ENCODE peak calls at places on chromosomes 7 and 10, in six cellular contexts. Z is left ventricle myocardium inferior, O is Panc1, A is aorta, F is SJSA1, H is esophagus squamous epithelium. C is an unnamed sample.

GRCh38 chr7:105760549-105761447 is 115.6 kb downstream of the ATXN7L1 start:
- DNase-seq in Z (no peak), O (no peak), A (no peak), F (peak), H (no peak), C (no peak)

GRCh38 chr7:11751315-11751714 is 80.7 kb downstream of the THSD7A start:
- DNase-seq in Z (no peak), O (no peak), A (no peak), F (no peak), H (no peak), C (no peak)

GRCh38 chr7:14858866-14859265 is 43.7 kb downstream of the DGKB start:
- DNase-seq in Z (no peak), O (no peak), A (no peak), F (no peak), H (no peak), C (no peak)

GRCh38 chr7:136142583-136142982 is 165.4 kb upstream of the MTPN start:
- DNase-seq in Z (no peak), O (no peak), A (no peak), F (no peak), H (no peak), C (no peak)

GRCh38 chr10:126059101-126059826 is 162.9 kb downstream of the FANK1 start:
- DNase-seq in Z (no peak), O (peak), A (no peak), F (peak), H (no peak), C (no peak)

GRCh38 chr10:26859241-26860025 is 1.3 kb downstream of the ABI1 start:
- DNase-seq in Z (no peak), O (no peak), A (no peak), F (no peak), H (no peak), C (no peak)

GRCh38 chr7:103141753-103142404 is 7.0 kb downstream of the NAPEPLD start:
- DNase-seq in Z (no peak), O (no peak), A (no peak), F (no peak), H (no peak), C (no peak)

GRCh38 chr10:112235141-112235540 is 48.1 kb upstream of the TECTB start:
- DNase-seq in Z (no peak), O (no peak), A (no peak), F (no peak), H (no peak), C (no peak)

GRCh38 chr7:152354061-152354460 is 81.7 kb downstream of the KMT2C start:
- DNase-seq in Z (no peak), O (no peak), A (no peak), F (peak), H (no peak), C (no peak)

GRCh38 chr7:50649259-50649885 is 84.2 kb upstream of the DDC start:
- DNase-seq in Z (no peak), O (no peak), A (no peak), F (no peak), H (no peak), C (no peak)

GRCh38 chr10:38003588-38003987 is 6.9 kb upstream of the ZNF33A start:
- DNase-seq in Z (no peak), O (no peak), A (no peak), F (no peak), H (no peak), C (no peak)

GRCh38 chr10:12348341-12348869 is 942 bp upstream of the CAMK1D start:
- DNase-seq in Z (no peak), O (no peak), A (no peak), F (peak), H (no peak), C (no peak)
- H3K4me3 ChIP-seq in Z (peak), O (peak), A (peak), F (peak), H (peak), C (peak)

GRCh38 chr10:25820496-25821415 is 113.3 kb upstream of the MYO3A start:
- DNase-seq in Z (no peak), O (no peak), A (no peak), F (no peak), H (no peak), C (no peak)
- H3K4me3 ChIP-seq in Z (no peak), O (no peak), A (no peak), F (no peak), H (no peak), C (no peak)

DNA sequence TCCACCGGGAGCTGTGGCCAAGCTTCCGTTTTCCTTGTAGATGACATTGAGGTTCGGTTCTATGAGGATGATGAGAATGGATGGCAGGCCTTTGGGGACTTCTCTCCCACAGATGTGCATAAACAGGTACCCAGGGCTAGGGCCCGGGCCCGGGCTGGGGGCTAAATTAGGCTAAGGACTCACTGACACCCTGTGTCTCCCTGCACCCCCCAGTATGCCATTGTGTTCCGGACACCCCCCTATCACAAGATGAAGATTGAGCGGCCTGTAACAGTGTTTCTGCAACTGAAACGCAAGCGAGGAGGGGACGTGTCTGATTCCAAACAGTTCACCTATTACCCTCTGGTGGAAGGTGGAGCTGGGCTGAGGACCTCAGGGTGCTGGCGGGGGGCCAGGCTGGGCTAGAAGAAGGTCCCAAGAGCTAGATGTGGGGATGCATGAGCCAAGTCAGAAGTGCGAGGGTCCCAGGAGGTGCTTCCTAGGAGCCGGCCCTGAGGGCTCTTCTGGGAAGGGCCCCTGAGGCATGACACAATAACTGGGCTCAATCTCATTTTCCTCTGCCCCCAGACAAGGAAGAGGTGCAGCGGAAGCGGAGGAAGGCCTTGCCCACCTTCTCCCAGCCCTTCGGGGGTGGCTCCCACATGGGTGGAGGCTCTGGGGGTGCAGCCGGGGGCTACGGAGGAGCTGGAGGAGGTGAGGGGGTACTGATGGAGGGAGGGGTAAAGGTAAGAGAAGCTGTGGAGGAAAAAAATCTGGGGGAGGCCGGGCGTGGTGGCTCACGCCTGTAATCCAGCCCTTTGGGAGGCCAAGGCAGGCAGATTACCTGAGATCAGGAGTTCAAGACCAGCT is 2.9 kb downstream of the NFKB2 start:
- DNase-seq in Z (no peak), O (no peak), A (no peak), F (no peak), H (no peak), C (no peak)
- H3K4me3 ChIP-seq in Z (peak), O (no peak), A (no peak), F (no peak), H (no peak), C (peak)

DNA sequence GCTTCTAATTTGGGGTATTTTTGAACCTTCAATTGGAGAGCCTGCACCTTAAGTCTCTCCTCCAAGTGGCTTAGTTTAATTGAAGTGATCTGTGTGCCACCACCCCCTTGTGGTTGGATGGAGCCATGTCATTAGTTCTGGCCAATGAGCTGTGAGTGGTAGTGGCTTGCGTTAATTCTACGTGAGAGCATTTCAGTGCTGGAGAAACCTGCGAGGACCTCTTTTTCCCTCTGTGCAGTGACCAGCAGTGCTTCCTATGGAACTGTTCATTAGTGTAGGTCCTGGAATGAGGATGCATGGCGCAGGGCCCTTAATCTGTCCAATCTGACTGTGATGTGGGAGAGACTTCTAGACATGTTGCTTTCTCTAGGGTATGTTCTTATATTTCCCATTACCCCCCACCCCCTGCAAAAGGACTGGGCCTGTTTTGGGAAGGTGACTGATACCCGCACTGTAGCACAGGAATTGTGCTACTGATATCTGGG is 3.8 kb downstream of the HILPDA start:
- DNase-seq in Z (peak), O (no peak), A (no peak), F (peak), H (no peak), C (peak)
- H3K4me3 ChIP-seq in Z (no peak), O (peak), A (no peak), F (no peak), H (no peak), C (no peak)

DNA sequence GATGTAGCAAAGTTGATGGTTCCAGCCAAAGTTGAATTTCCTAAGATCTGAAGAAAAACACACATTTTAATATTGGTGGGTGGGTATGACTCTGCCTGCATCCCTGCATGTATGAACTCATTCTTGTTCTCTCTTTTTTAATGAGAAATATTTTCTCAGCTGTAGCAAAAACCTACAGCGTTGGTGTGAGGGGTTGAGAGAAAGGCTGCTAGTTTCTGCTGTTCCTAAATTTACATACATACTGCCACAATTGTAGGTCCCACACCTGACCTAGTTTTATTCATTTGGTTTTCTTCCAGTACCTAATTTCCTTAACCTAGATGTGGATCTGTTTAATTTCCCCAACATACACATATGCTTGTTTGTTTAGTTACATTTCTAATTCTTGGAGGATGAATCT is 4.6 kb downstream of the AGFG2 start:
- DNase-seq in Z (no peak), O (no peak), A (no peak), F (no peak), H (no peak), C (no peak)
- H3K4me3 ChIP-seq in Z (no peak), O (peak), A (no peak), F (no peak), H (no peak), C (no peak)

GRCh38 chr10:127207081-127207480 is 10.7 kb upstream of the INSYN2A start:
- DNase-seq in Z (no peak), O (no peak), A (no peak), F (no peak), H (no peak), C (no peak)
- H3K4me3 ChIP-seq in Z (no peak), O (no peak), A (no peak), F (no peak), H (no peak), C (no peak)

GRCh38 chr7:5478568-5479045 is 55.0 kb upstream of the TNRC18 start:
- DNase-seq in Z (no peak), O (no peak), A (no peak), F (no peak), H (no peak), C (no peak)

GRCh38 chr7:5479133-5479745 is 55.6 kb upstream of the TNRC18 start:
- DNase-seq in Z (no peak), O (no peak), A (no peak), F (no peak), H (no peak), C (no peak)

GRCh38 chr7:5477126-5477525 is 53.5 kb upstream of the TNRC18 start:
- DNase-seq in Z (no peak), O (no peak), A (no peak), F (no peak), H (no peak), C (no peak)

GRCh38 chr7:5476001-5476400 is 52.4 kb upstream of the TNRC18 start:
- DNase-seq in Z (no peak), O (no peak), A (no peak), F (no peak), H (no peak), C (no peak)

DNA sequence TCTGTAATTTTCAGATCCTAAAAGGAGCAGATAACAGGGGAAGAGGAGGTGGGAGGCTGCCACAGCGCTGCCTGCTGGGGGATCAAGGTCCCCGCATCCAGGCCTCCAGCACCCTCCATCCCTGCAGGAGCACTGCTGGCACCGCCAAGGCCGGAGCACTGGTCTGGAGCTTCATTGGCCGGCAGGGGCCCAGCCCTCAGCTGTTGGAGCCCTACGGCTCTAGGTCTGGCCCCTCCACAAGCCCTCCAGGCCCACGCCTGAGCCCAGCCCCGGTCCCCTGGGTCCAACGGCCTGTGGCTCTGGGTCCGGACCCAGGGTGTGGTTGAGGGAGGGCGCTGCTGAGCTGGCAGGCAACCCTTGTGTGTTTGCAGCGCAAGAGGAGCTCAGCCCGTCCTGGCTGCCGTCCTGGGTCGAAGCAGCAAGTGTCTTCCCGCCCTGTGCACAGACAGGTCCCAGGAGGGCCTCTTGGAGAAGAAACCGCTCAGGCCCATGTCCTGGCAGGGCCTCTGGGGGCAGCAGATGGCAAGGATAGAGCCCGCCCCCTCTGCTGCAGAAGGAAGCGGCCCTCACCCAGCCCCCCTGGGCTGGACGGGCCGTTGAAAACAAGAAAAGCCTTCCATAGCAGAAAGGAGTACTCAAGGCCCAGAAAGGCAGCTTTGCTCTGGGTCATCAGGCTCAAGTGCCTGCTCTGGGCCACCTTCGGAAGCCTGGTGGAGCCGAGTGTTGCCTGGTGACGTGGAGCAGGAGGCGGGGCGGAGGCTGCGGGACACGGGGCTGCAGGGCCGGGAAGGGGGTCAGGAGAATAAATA is 54.3 kb upstream of the TNRC18 start:
- DNase-seq in Z (no peak), O (no peak), A (no peak), F (no peak), H (no peak), C (no peak)
- H3K4me3 ChIP-seq in Z (peak), O (no peak), A (no peak), F (no peak), H (peak), C (peak)

GRCh38 chr10:50992972-50993766 is 81.1 kb upstream of the PRKG1 start:
- DNase-seq in Z (peak), O (no peak), A (no peak), F (no peak), H (no peak), C (no peak)

GRCh38 chr10:50992356-50992866 is 81.9 kb upstream of the PRKG1 start:
- DNase-seq in Z (no peak), O (no peak), A (no peak), F (no peak), H (no peak), C (no peak)

GRCh38 chr10:50991496-50992355 is 82.6 kb upstream of the PRKG1 start:
- DNase-seq in Z (peak), O (no peak), A (peak), F (no peak), H (no peak), C (no peak)

GRCh38 chr10:50988792-50989191 is 85.5 kb upstream of the PRKG1 start:
- DNase-seq in Z (no peak), O (no peak), A (no peak), F (no peak), H (no peak), C (no peak)

GRCh38 chr10:50990568-50991495 is 83.5 kb upstream of the PRKG1 start:
- DNase-seq in Z (peak), O (no peak), A (peak), F (no peak), H (no peak), C (no peak)
- H3K4me3 ChIP-seq in Z (peak), O (peak), A (peak), F (peak), H (peak), C (peak)